ENCODE peak calls at places on chromosomes 13 and 19, in eight cellular contexts. D, G, Y, F, T, W, E and M are unnamed samples. For H3K4me1 and H3K9me3, the result is how much of the 10 kb centered on the place peaks cover.

GRCh38 chr13:109415057-109415456 is 371.3 kb downstream of the IRS2 start:
- DNase-seq in T (no peak), Y (no peak), D (no peak), F (no peak), E (no peak), W (no peak), G (no peak), M (no peak)

GRCh38 chr19:14411161-14411560 is 8.0 kb downstream of the DDX39A start:
- DNase-seq in D (no peak), Y (no peak), W (no peak), F (no peak), T (no peak), E (no peak), G (no peak), M (no peak)

GRCh38 chr13:114177245-114178010 is 1.6 kb upstream of the CFAP97D2 start:
- DNase-seq in D (no peak), T (no peak), Y (no peak), W (no peak), E (no peak), G (no peak), F (no peak), M (no peak)

GRCh38 chr13:29516012-29516411 is 79.5 kb downstream of the SLC7A1 start:
- DNase-seq in G (no peak), F (no peak), Y (no peak), D (no peak), W (no peak), T (no peak), E (no peak), M (no peak)

GRCh38 chr19:1634242-1634937 is 18.0 kb downstream of the TCF3 start:
- DNase-seq in F (no peak), D (no peak), G (no peak), T (peak), Y (no peak), W (no peak), E (no peak), M (no peak)

GRCh38 chr19:10762656-10763055 is 44.8 kb downstream of the DNM2 start:
- DNase-seq in E (no peak), Y (no peak), W (peak), T (peak), D (peak), F (peak), G (no peak), M (no peak)

GRCh38 chr19:41860419-41861097 is 503 bp downstream of the RPS19 start:
- DNase-seq in E (no peak), F (peak), G (peak), T (no peak), D (no peak), W (no peak), Y (no peak), M (no peak)

GRCh38 chr19:17757125-17757524 is 5.8 kb downstream of the FCHO1 start:
- DNase-seq in Y (peak), D (peak), E (no peak), W (no peak), F (no peak), T (peak), G (no peak), M (no peak)

GRCh38 chr13:28819748-28820098 is 416 bp upstream of the MTUS2 start:
- DNase-seq in F (peak), T (peak), W (no peak), Y (peak), E (no peak), G (peak), D (peak), M (no peak)

GRCh38 chr13:40059540-40060232 is 404.2 kb downstream of the COG6 start:
- DNase-seq in E (no peak), G (no peak), W (no peak), F (no peak), Y (no peak), D (no peak), T (no peak), M (no peak)
- H3K4me1 ChIP-seq in E (under half), G (under half), W (under half), F (under half), Y (under half), D (under half), T (under half), M (under half)

GRCh38 chr19:51820821-51821446 is 26.0 kb downstream of the FPR3 start:
- DNase-seq in E (no peak), D (no peak), F (no peak), T (no peak), W (no peak), Y (no peak), G (no peak), M (no peak)
- H3K9me3 ChIP-seq in E (under half), D (under half), F (under half), T (under half), W (under half), Y (under half), G (under half), M (under half)

DNA sequence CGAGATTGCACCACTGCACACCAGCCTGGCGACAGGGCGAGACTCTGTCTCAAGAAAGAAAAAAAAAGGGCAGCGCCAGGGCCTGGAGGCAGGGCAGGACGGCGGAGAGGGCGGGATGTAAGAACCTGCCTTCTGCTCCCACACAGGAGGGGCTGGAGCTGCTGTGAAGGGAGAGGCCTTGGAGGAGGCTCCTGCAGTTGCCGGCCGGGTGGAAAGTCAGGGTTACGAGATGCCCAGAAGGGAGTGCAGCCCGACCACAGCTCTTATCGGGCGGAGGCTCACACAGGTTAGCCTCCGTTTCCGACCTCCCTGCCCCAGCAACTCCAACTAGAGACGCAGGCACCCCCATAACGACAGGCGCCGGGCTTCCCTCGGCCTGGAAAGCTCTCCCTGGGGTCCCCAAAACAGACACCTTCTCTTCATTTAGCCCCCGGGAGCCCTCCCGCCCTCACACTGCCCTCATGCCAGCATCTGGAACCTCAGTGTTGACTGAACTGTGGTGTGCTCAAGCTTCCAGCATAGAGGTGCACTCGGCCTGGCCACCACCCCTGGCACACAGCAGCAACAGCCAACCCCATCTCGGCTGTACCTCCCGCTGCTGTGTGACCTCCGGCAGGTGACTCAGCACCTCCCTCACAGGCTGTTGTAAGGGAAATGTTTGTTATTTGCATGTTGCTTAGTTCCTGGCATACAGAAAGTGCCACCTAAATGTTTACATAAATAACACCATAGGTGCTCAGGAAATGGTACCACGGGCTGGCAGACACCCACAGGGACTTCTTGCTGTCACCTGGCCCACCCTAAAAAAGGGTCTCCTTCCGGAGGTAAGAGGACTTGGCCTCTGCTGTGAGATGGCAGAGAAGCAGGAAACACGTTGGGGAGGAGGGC is 1.3 kb downstream of the PLPP2 start:
- DNase-seq in E (peak), F (peak), G (peak), D (no peak), T (no peak), Y (peak), W (peak), M (no peak)
- H3K4me3 ChIP-seq in E (peak), F (no peak), G (peak), D (no peak), T (no peak), Y (no peak), W (peak), M (peak)

GRCh38 chr19:12789098-12789903 is 2.0 kb upstream of the JUNB start:
- DNase-seq in E (no peak), D (peak), Y (no peak), F (no peak), T (no peak), W (no peak), G (peak), M (no peak)
- H3K4me1 ChIP-seq in E (half or more), D (half or more), Y (half or more), F (under half), T (under half), W (under half), G (under half), M (under half)

GRCh38 chr13:33910267-33910666 is 92.3 kb downstream of the RFC3 start:
- DNase-seq in G (no peak), E (no peak), T (no peak), F (no peak), Y (no peak), D (no peak), W (no peak), M (no peak)

GRCh38 chr13:33904431-33904830 is 86.5 kb downstream of the RFC3 start:
- DNase-seq in D (no peak), W (no peak), Y (no peak), F (no peak), E (no peak), G (no peak), T (no peak), M (no peak)

GRCh38 chr13:33911521-33911920 is 93.6 kb downstream of the RFC3 start:
- DNase-seq in F (no peak), G (no peak), E (no peak), D (no peak), Y (no peak), W (no peak), T (no peak), M (no peak)

GRCh38 chr13:33908111-33908510 is 90.2 kb downstream of the RFC3 start:
- DNase-seq in G (no peak), T (no peak), D (no peak), E (no peak), Y (no peak), F (no peak), W (no peak), M (no peak)
- H3K9me3 ChIP-seq in G (under half), T (under half), D (under half), E (under half), Y (under half), F (under half), W (under half), M (under half)

DNA sequence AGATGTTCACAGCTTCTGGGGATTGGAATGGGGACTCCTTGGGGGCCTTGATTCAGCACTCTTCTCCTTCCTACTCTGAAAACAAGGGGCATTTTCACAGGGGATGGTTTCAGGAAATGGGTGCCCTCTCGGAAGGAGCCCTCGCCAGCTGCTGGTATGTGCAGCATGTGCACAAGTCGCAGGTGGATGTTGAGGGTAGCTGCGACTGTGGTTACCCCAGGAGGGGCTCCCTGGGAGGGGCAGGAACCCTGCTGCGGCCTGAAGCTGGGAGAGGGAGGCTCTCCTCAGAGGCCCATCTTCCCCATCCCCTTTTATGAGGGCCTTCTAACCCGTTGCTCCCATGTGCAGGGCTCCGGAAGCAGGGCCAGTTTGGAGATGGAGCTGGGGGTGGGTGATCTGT is 6.2 kb downstream of the ZNF446 start:
- DNase-seq in F (no peak), D (no peak), Y (no peak), W (no peak), T (peak), E (no peak), G (no peak), M (no peak)
- H3K4me3 ChIP-seq in F (no peak), D (no peak), Y (no peak), W (no peak), T (no peak), E (no peak), G (no peak), M (no peak)

DNA sequence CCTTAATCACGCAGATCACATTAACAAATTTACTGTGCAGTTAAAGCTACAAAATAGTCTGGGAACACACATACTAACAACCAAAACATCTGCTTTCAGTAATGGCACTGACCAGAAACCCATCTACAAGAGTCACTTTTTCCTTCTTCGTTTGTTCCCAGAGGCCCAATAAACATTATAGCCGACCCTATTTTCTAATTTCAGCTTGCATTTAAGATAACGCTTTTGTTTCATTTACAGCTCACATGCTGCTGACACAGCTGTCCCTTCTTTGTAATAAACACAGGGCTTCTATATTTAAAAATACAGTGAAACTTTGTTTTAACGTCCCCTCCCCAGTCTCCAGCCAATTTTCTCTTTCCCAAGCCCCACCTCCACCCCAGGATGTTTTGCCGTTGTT is 1.8 kb upstream of the WBP4 start:
- DNase-seq in G (peak), F (no peak), W (no peak), E (no peak), T (no peak), D (no peak), Y (no peak), M (no peak)
- H3K4me1 ChIP-seq in G (under half), F (under half), W (half or more), E (half or more), T (under half), D (half or more), Y (under half), M (under half)